ENCODE peak calls at places on chromosomes 3 and 15, in seven cellular contexts. One of them, this sample, is unnamed.

GRCh38 chr15:48855501-48856440 is 22.2 kb upstream of the EID1 start:
- DNase-seq in DMS79: no peak
- DNase-seq in NCI-H1092: no peak
- DNase-seq in DMS153: no peak
- DNase-seq in amygdala: no peak
- DNase-seq in activated effector memory CD4-positive, alpha-beta T cell treated with anti-CD3 and anti-CD28 coated beads, Interleukin-2, amount 50 U/mL, for 16 hours: no peak
- DNase-seq in GM12865: no peak
- DNase-seq in this sample: peak

GRCh38 chr15:77904436-77904821 is 173.1 kb downstream of the TBC1D2B start:
- DNase-seq in DMS79: no peak
- DNase-seq in NCI-H1092: no peak
- DNase-seq in DMS153: no peak
- DNase-seq in amygdala: no peak
- DNase-seq in activated effector memory CD4-positive, alpha-beta T cell treated with anti-CD3 and anti-CD28 coated beads, Interleukin-2, amount 50 U/mL, for 16 hours: peak
- DNase-seq in GM12865: no peak
- DNase-seq in this sample: no peak

GRCh38 chr15:64501396-64501716 is 41.0 kb downstream of the ZNF609 start:
- DNase-seq in DMS79: no peak
- DNase-seq in NCI-H1092: peak
- DNase-seq in DMS153: no peak
- DNase-seq in amygdala: no peak
- DNase-seq in activated effector memory CD4-positive, alpha-beta T cell treated with anti-CD3 and anti-CD28 coated beads, Interleukin-2, amount 50 U/mL, for 16 hours: no peak
- DNase-seq in GM12865: no peak
- DNase-seq in this sample: no peak

GRCh38 chr15:49895337-49896223 is 223.5 kb downstream of the ATP8B4 start:
- DNase-seq in DMS79: no peak
- DNase-seq in NCI-H1092: no peak
- DNase-seq in DMS153: no peak
- DNase-seq in amygdala: no peak
- DNase-seq in activated effector memory CD4-positive, alpha-beta T cell treated with anti-CD3 and anti-CD28 coated beads, Interleukin-2, amount 50 U/mL, for 16 hours: no peak
- DNase-seq in GM12865: no peak
- DNase-seq in this sample: peak

GRCh38 chr15:48702569-48703239 is 57.2 kb upstream of the FBN1 start:
- DNase-seq in DMS79: no peak
- DNase-seq in NCI-H1092: no peak
- DNase-seq in DMS153: no peak
- DNase-seq in amygdala: no peak
- DNase-seq in activated effector memory CD4-positive, alpha-beta T cell treated with anti-CD3 and anti-CD28 coated beads, Interleukin-2, amount 50 U/mL, for 16 hours: no peak
- DNase-seq in GM12865: peak
- DNase-seq in this sample: no peak

GRCh38 chr3:16301490-16301889 is 36.5 kb downstream of the OXNAD1 start:
- DNase-seq in DMS79: peak
- DNase-seq in NCI-H1092: no peak
- DNase-seq in DMS153: no peak
- DNase-seq in amygdala: no peak
- DNase-seq in activated effector memory CD4-positive, alpha-beta T cell treated with anti-CD3 and anti-CD28 coated beads, Interleukin-2, amount 50 U/mL, for 16 hours: no peak
- DNase-seq in GM12865: no peak
- DNase-seq in this sample: no peak

GRCh38 chr3:66418432-66419052 is 82.3 kb downstream of the LRIG1 start:
- DNase-seq in DMS79: peak
- DNase-seq in NCI-H1092: no peak
- DNase-seq in DMS153: peak
- DNase-seq in amygdala: peak
- DNase-seq in activated effector memory CD4-positive, alpha-beta T cell treated with anti-CD3 and anti-CD28 coated beads, Interleukin-2, amount 50 U/mL, for 16 hours: no peak
- DNase-seq in GM12865: no peak
- DNase-seq in this sample: no peak

GRCh38 chr3:83193526-83193925 is 1432.1 kb upstream of the GBE1 start:
- DNase-seq in DMS79: no peak
- DNase-seq in NCI-H1092: no peak
- DNase-seq in DMS153: no peak
- DNase-seq in amygdala: no peak
- DNase-seq in activated effector memory CD4-positive, alpha-beta T cell treated with anti-CD3 and anti-CD28 coated beads, Interleukin-2, amount 50 U/mL, for 16 hours: no peak
- DNase-seq in GM12865: no peak
- DNase-seq in this sample: peak

GRCh38 chr15:90219421-90220141 is 14.2 kb downstream of the CIB1 start:
- DNase-seq in DMS79: no peak
- DNase-seq in NCI-H1092: no peak
- DNase-seq in DMS153: no peak
- DNase-seq in amygdala: no peak
- DNase-seq in activated effector memory CD4-positive, alpha-beta T cell treated with anti-CD3 and anti-CD28 coated beads, Interleukin-2, amount 50 U/mL, for 16 hours: peak
- DNase-seq in GM12865: peak
- DNase-seq in this sample: no peak

GRCh38 chr15:35173444-35174118 is 88.5 kb upstream of the NANOGP8 start:
- DNase-seq in DMS79: no peak
- DNase-seq in NCI-H1092: no peak
- DNase-seq in DMS153: no peak
- DNase-seq in amygdala: no peak
- DNase-seq in activated effector memory CD4-positive, alpha-beta T cell treated with anti-CD3 and anti-CD28 coated beads, Interleukin-2, amount 50 U/mL, for 16 hours: no peak
- DNase-seq in GM12865: no peak
- DNase-seq in this sample: peak

GRCh38 chr3:197181751-197182150 is 116.7 kb downstream of the DLG1 start:
- DNase-seq in DMS79: no peak
- DNase-seq in NCI-H1092: no peak
- DNase-seq in DMS153: no peak
- DNase-seq in amygdala: no peak
- DNase-seq in activated effector memory CD4-positive, alpha-beta T cell treated with anti-CD3 and anti-CD28 coated beads, Interleukin-2, amount 50 U/mL, for 16 hours: no peak
- DNase-seq in GM12865: no peak
- DNase-seq in this sample: peak